ENCODE peak calls at places on chromosomes 12 and 14, in six cellular contexts. L is tibial nerve, S is stomach, K is Peyer's patch, A is spleen, E is foreskin keratinocyte. C is an unnamed sample. For H3K4me1, the result is how much of the 10 kb centered on the place peaks cover.

GRCh38 chr12:132239796-132240668 is 89.4 kb downstream of the GALNT9 start:
- DNase-seq in L (no peak), S (no peak), K (no peak), A (peak), E (no peak), C (no peak)

GRCh38 chr14:34843011-34843554 is 32.1 kb downstream of the BAZ1A start:
- DNase-seq in L (no peak), S (no peak), K (no peak), A (no peak), E (peak), C (no peak)

GRCh38 chr12:43766291-43766690 is 7.5 kb downstream of the IRAK4 start:
- DNase-seq in L (no peak), S (no peak), K (no peak), A (no peak), E (peak), C (no peak)

GRCh38 chr12:31536672-31537071 is 54.3 kb downstream of the DENND5B start:
- DNase-seq in L (no peak), S (no peak), K (no peak), A (no peak), E (no peak), C (no peak)

GRCh38 chr12:29241821-29242591 is 92.9 kb downstream of the FAR2 start:
- DNase-seq in L (no peak), S (peak), K (no peak), A (no peak), E (peak), C (peak)

GRCh38 chr12:127429556-127429955 is 837.4 kb upstream of the TMEM132C start:
- DNase-seq in L (no peak), S (no peak), K (no peak), A (no peak), E (no peak), C (no peak)

GRCh38 chr12:28963554-28963953 is 185.5 kb upstream of the FAR2 start:
- DNase-seq in L (no peak), S (no peak), K (no peak), A (no peak), E (peak), C (no peak)

GRCh38 chr14:35362441-35362840 is 42.1 kb downstream of the NFKBIA start:
- DNase-seq in L (no peak), S (no peak), K (no peak), A (no peak), E (no peak), C (no peak)

GRCh38 chr12:99059824-99060526 is 414.9 kb downstream of the APAF1 start:
- DNase-seq in L (no peak), S (no peak), K (no peak), A (no peak), E (no peak), C (no peak)

GRCh38 chr12:6465467-6466183 is 4.9 kb downstream of the VAMP1 start:
- DNase-seq in L (no peak), S (peak), K (peak), A (no peak), E (peak), C (no peak)

GRCh38 chr12:28802706-28803438 is 346.2 kb upstream of the FAR2 start:
- DNase-seq in L (peak), S (no peak), K (no peak), A (no peak), E (no peak), C (peak)

GRCh38 chr12:15662303-15662980 is 126.7 kb downstream of the EPS8 start:
- DNase-seq in L (no peak), S (no peak), K (no peak), A (no peak), E (peak), C (no peak)

GRCh38 chr12:89311703-89312293 is 40.5 kb downstream of the DUSP6 start:
- DNase-seq in L (no peak), S (no peak), K (no peak), A (no peak), E (peak), C (no peak)

GRCh38 chr12:24088751-24089150 is 139.3 kb upstream of the SOX5 start:
- DNase-seq in L (no peak), S (no peak), K (no peak), A (no peak), E (peak), C (no peak)

GRCh38 chr14:89386214-89386886 is 30.7 kb downstream of the FOXN3 start:
- DNase-seq in L (no peak), S (no peak), K (no peak), A (no peak), E (peak), C (no peak)

GRCh38 chr14:42143114-42143513 is 536.4 kb downstream of the LRFN5 start:
- DNase-seq in L (no peak), S (no peak), K (no peak), A (no peak), E (no peak), C (no peak)

GRCh38 chr14:103801459-103801858 is 45.9 kb downstream of the PPP1R13B start:
- DNase-seq in L (no peak), S (no peak), K (no peak), A (no peak), E (peak), C (peak)

GRCh38 chr14:60102389-60102788 is 10.7 kb downstream of the PCNX4 start:
- DNase-seq in L (no peak), S (no peak), K (no peak), A (no peak), E (no peak), C (no peak)

GRCh38 chr14:64625363-64626232 is 75.8 kb downstream of the PPP1R36 start:
- DNase-seq in L (no peak), S (peak), K (no peak), A (no peak), E (no peak), C (peak)

GRCh38 chr12:62379723-62380045 is 86.9 kb upstream of the MON2 start:
- DNase-seq in L (no peak), S (no peak), K (no peak), A (no peak), E (no peak), C (no peak)

GRCh38 chr14:89337912-89338311 is 79.1 kb downstream of the FOXN3 start:
- DNase-seq in L (peak), S (no peak), K (no peak), A (no peak), E (no peak), C (no peak)

GRCh38 chr12:113133036-113133435 is 2.5 kb downstream of the RASAL1 start:
- DNase-seq in L (no peak), S (no peak), K (no peak), A (peak), E (no peak), C (no peak)

GRCh38 chr14:93207468-93208308 is 632 bp downstream of the UBR7 start:
- DNase-seq in L (peak), S (peak), K (peak), A (no peak), E (peak), C (peak)

GRCh38 chr12:124739953-124740561 is 123.6 kb downstream of the SCARB1 start:
- DNase-seq in L (no peak), S (no peak), K (no peak), A (no peak), E (no peak), C (no peak)

GRCh38 chr14:39113685-39114072 is 444 bp upstream of the GEMIN2 start:
- DNase-seq in L (no peak), S (no peak), K (no peak), A (no peak), E (no peak), C (no peak)

GRCh38 chr14:39107624-39108023 is 4.6 kb upstream of the SEC23A start:
- DNase-seq in L (no peak), S (no peak), K (no peak), A (no peak), E (peak), C (no peak)

GRCh38 chr14:39109893-39110715 is 4.0 kb upstream of the GEMIN2 start:
- DNase-seq in L (no peak), S (no peak), K (no peak), A (no peak), E (no peak), C (no peak)

GRCh38 chr14:39114073-39114838 is at the start of gene GEMIN2:
- DNase-seq in L (peak), S (peak), K (peak), A (peak), E (peak), C (peak)

DNA sequence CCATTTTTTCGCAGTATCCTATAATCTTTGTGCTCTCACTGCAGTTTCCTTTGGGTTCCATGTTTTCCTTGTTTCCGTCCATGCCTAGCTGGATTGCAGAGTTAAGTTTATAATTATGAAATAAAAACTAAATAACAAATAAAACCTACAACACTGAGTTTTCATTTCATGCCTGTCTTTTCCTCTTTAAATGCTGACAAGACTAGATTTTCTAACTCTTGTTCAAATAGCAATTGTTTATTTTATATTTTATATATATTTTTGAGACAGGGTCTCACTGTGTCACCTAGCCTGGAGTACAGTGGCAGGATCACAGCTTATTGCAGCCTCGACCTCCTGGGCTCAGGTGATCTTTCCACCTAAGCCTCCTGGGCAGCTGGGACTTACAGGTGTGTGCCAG is 5.3 kb upstream of the GEMIN2 start:
- DNase-seq in L (no peak), S (no peak), K (no peak), A (no peak), E (no peak), C (no peak)
- H3K4me1 ChIP-seq in L (under half), S (under half), K (under half), A (under half), E (under half), C (under half)

GRCh38 chr12:108616941-108617858 is 16.5 kb downstream of the SELPLG start:
- DNase-seq in L (no peak), S (no peak), K (peak), A (no peak), E (no peak), C (peak)

GRCh38 chr12:108614041-108614440 is 16.2 kb upstream of the TMEM119 start:
- DNase-seq in L (no peak), S (no peak), K (no peak), A (no peak), E (no peak), C (no peak)

GRCh38 chr12:108616359-108616758 is 17.3 kb downstream of the SELPLG start:
- DNase-seq in L (no peak), S (no peak), K (no peak), A (no peak), E (no peak), C (no peak)

GRCh38 chr12:108614639-108615038 is 16.8 kb upstream of the TMEM119 start:
- DNase-seq in L (no peak), S (no peak), K (no peak), A (no peak), E (no peak), C (no peak)

DNA sequence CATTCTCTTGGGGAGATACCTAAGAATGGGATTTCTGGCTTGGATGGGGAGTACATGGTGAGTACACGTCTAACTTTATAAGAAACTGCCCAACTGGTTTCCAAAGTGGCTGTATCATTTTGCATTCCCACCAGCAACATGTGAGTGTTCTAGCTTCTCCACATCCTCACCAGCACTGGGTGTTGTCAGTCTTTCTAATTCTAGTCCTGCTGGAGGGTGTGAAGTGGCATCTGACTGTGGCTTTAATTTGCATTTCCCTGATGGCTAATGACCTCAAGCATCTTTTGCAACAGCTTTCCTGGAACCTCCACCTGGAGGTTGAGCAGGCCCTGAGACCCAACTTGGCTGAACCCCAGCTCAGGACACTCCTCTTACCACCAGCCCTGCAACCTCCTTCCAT is 17.8 kb downstream of the SELPLG start:
- DNase-seq in L (no peak), S (no peak), K (no peak), A (no peak), E (no peak), C (no peak)
- H3K4me1 ChIP-seq in L (under half), S (under half), K (under half), A (half or more), E (under half), C (under half)

GRCh38 chr12:46660719-46661118 is 165.1 kb downstream of the SLC38A4 start:
- DNase-seq in L (no peak), S (no peak), K (no peak), A (no peak), E (peak), C (no peak)
- H3K4me1 ChIP-seq in L (under half), S (under half), K (under half), A (under half), E (half or more), C (under half)

DNA sequence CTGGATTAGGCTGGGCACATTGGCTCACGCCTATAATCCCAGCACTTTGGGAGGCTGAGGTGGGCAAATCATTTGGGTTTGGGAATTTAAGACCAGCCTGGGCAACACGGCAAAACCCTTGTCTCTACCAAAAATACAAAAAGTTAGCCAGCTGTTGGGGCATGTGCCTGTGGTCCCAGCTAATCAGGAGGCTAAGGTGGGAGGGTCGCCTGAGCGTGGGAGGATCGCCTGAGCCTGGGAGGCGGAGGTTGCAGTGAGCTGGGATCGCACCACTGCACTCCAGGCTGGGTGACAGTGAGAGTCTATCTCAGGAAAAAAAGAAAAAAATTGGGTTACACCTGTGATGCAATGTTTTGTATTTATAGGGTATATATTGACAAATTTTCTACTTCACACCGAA is 5.3 kb downstream of the NEK9 start:
- DNase-seq in L (no peak), S (no peak), K (no peak), A (no peak), E (no peak), C (no peak)
- H3K4me1 ChIP-seq in L (under half), S (under half), K (under half), A (half or more), E (under half), C (under half)

DNA sequence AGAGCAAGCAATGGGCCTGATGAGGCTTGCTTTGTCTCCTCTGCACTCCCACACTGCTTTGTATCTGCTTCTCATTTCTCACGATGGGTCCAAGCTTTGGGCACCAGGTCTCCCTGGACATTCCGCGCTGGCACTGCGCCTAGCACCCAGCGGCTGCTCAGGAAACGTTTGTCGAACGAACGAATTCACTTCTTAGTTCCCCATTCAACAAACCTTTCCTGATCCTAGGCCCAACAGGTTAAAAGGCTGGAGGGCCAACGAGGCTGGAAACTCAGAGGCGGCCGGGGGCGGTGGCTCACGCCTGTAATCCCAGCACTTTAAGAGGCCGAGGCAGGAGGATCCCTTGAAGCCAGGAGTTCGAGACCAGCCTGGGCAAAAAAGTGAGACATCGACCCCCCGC is 1.0 kb upstream of the GLRX5 start:
- DNase-seq in L (no peak), S (no peak), K (no peak), A (peak), E (no peak), C (peak)
- H3K4me1 ChIP-seq in L (under half), S (half or more), K (under half), A (half or more), E (under half), C (half or more)

GRCh38 chr12:104682790-104683279 is 226.1 kb downstream of the CHST11 start:
- DNase-seq in L (no peak), S (no peak), K (peak), A (no peak), E (no peak), C (no peak)

GRCh38 chr12:104680070-104680469 is 223.3 kb downstream of the CHST11 start:
- DNase-seq in L (no peak), S (no peak), K (no peak), A (no peak), E (no peak), C (no peak)

GRCh38 chr12:104680506-104680905 is 223.8 kb downstream of the CHST11 start:
- DNase-seq in L (no peak), S (no peak), K (no peak), A (no peak), E (no peak), C (no peak)

GRCh38 chr12:104683831-104684503 is 227.2 kb downstream of the CHST11 start:
- DNase-seq in L (no peak), S (no peak), K (no peak), A (no peak), E (no peak), C (peak)

GRCh38 chr12:104681012-104681690 is 224.4 kb downstream of the CHST11 start:
- DNase-seq in L (no peak), S (no peak), K (no peak), A (no peak), E (no peak), C (no peak)
- H3K4me1 ChIP-seq in L (under half), S (under half), K (under half), A (half or more), E (under half), C (half or more)